ENCODE peak calls at places on chromosome 16, in ten cellular contexts. U is fibroblast of lung; N is mammary epithelial cell; Z is hepatocyte; Q is colonic mucosa; K is GM23248; D is DND-41; X is CD8-positive, alpha-beta T cell; F is right cardiac atrium; E is psoas muscle. T is an unnamed sample.
A peak's percentile ranks its signal among the peaks of the same experiment; 100 is the strongest.

GRCh38 chr16:14564881-14565687 is 65.0 kb downstream of the PARN start:
- DNase-seq in U (peak; percentile 46), N (peak; percentile 43), Z (peak; percentile 21), Q (no peak), K (peak; percentile 12), D (no peak), X (no peak), F (no peak), E (no peak), T (peak; percentile 50)

GRCh38 chr16:22278841-22279240 is 18.4 kb upstream of the POLR3E start:
- DNase-seq in U (no peak), N (no peak), Z (no peak), Q (no peak), K (no peak), D (no peak), X (no peak), F (no peak), E (no peak), T (no peak)

GRCh38 chr16:50202926-50203624 is 50.0 kb downstream of the TENT4B start:
- DNase-seq in U (peak; percentile 93), N (peak; percentile 82), Z (peak; percentile 81), Q (peak; percentile 57), K (peak; percentile 91), D (no peak), X (no peak), F (no peak), E (no peak), T (no peak)

GRCh38 chr16:54846761-54847160 is 83.9 kb upstream of the IRX5 start:
- DNase-seq in U (no peak), N (peak; percentile 91), Z (peak; percentile 68), Q (no peak), K (no peak), D (no peak), X (no peak), F (no peak), E (no peak), T (no peak)

GRCh38 chr16:17777461-17777863 is 306.7 kb upstream of the XYLT1 start:
- DNase-seq in U (peak; percentile 59), N (peak; percentile 8), Z (peak; percentile 8), Q (no peak), K (peak; percentile 62), D (no peak), X (no peak), F (no peak), E (no peak), T (no peak)

GRCh38 chr16:15519767-15520166 is 85.4 kb downstream of the BMERB1 start:
- DNase-seq in U (no peak), N (no peak), Z (no peak), Q (no peak), K (no peak), D (no peak), X (no peak), F (no peak), E (no peak), T (no peak)

GRCh38 chr16:31487720-31488629 is 5.1 kb downstream of the SLC5A2 start:
- DNase-seq in U (peak; percentile 25), N (peak; percentile 66), Z (peak; percentile 82), Q (peak; percentile 80), K (peak; percentile 53), D (peak; percentile 58), X (peak; percentile 66), F (peak; percentile 77), E (peak; percentile 49), T (no peak)

GRCh38 chr16:17211797-17212196 is 259.0 kb downstream of the XYLT1 start:
- DNase-seq in U (no peak), N (no peak), Z (no peak), Q (no peak), K (peak; percentile 17), D (peak; percentile 5), X (no peak), F (no peak), E (no peak), T (peak; percentile 67)

GRCh38 chr16:63629272-63629671 is 1492.6 kb downstream of the CDH11 start:
- DNase-seq in U (no peak), N (no peak), Z (no peak), Q (no peak), K (no peak), D (no peak), X (no peak), F (no peak), E (no peak), T (no peak)

GRCh38 chr16:695355-696089 is 5.3 kb upstream of the WDR24 start:
- DNase-seq in U (no peak), N (peak; percentile 69), Z (no peak), Q (peak; percentile 96), K (peak; percentile 58), D (no peak), X (peak; percentile 59), F (no peak), E (peak; percentile 42), T (peak; percentile 87)

GRCh38 chr16:28925386-28926228 is 569 bp upstream of the RABEP2 start:
- DNase-seq in U (peak; percentile 81), N (peak; percentile 80), Z (peak; percentile 83), Q (peak; percentile 82), K (peak; percentile 81), D (peak; percentile 89), X (peak; percentile 61), F (peak; percentile 93), E (peak; percentile 85), T (peak; percentile 95)

GRCh38 chr16:77113835-77114234 is 77.2 kb upstream of the MON1B start:
- DNase-seq in U (no peak), N (no peak), Z (no peak), Q (no peak), K (no peak), D (no peak), X (no peak), F (no peak), E (no peak), T (no peak)

GRCh38 chr16:13630292-13630850 is 289.6 kb upstream of the ERCC4 start:
- DNase-seq in U (no peak), N (no peak), Z (no peak), Q (no peak), K (no peak), D (no peak), X (no peak), F (no peak), E (no peak), T (no peak)

GRCh38 chr16:75555213-75555706 is 792 bp downstream of the TMEM231 start:
- DNase-seq in U (peak; percentile 91), N (peak; percentile 91), Z (peak; percentile 87), Q (peak; percentile 92), K (peak; percentile 95), D (no peak), X (no peak), F (peak; percentile 92), E (peak; percentile 76), T (peak; percentile 94)

GRCh38 chr16:24552705-24553104 is 13.3 kb downstream of the RBBP6 start:
- DNase-seq in U (no peak), N (no peak), Z (no peak), Q (no peak), K (no peak), D (no peak), X (no peak), F (no peak), E (no peak), T (no peak)

DNA sequence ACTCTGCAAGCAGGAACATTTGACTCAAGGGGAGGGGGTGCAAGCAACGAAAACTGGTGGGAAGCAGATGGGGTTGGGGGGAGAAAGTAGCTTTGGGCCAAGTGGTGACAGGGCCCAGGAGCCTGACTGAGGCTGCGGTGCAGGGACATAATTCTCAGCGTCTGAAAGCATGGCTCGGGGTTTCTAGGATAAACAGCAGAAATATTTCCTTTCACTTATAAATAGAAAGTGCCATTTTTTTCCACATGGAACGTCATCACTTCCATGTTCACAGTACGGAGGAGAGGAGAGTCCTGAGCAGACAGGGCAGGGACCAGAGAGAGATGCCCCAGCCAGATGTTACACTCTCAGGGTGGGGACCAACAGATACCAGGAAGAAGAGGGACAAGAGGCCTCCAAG is 197.1 kb downstream of the ZFHX3 start:
- DNase-seq in U (peak; percentile 72), N (no peak), Z (no peak), Q (no peak), K (peak; percentile 55), D (no peak), X (no peak), F (no peak), E (no peak), T (no peak)
- H3K27ac ChIP-seq in U (peak overlapping the region; percentile 60), N (no peak overlapping the region), Z (no peak overlapping the region), Q (no peak overlapping the region), K (peak overlapping the region; percentile 52), D (no peak overlapping the region), X (no peak overlapping the region), F (peak overlapping the region; percentile 25), E (peak overlapping the region; percentile 43), T (no peak overlapping the region)

GRCh38 chr16:88390265-88390664 is 7.5 kb downstream of the ZNF469 start:
- DNase-seq in U (no peak), N (no peak), Z (no peak), Q (no peak), K (no peak), D (no peak), X (no peak), F (peak; percentile 31), E (no peak), T (no peak)
- H3K27ac ChIP-seq in U (no peak overlapping the region), N (no peak overlapping the region), Z (no peak overlapping the region), Q (no peak overlapping the region), K (no peak overlapping the region), D (no peak overlapping the region), X (no peak overlapping the region), F (no peak overlapping the region), E (no peak overlapping the region), T (no peak overlapping the region)

DNA sequence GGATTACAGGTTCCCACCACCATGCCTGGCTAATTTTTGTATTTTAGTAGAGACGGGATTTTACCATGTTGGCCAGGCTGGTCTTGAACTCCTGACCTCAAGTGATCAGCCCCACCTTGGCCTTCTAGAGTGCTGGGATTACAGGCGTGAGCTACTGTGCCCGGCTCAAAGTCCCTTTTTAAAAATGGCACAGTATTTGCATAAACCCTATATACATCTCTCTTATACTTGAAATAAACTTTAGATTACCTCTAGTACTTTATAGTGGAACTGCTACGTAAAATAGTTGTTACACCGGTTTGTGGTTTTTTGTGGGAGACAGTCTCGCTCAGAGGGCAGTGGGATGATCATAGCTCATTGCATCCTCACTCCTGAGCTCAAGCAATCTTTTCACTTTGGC is 36.3 kb downstream of the IST1 start:
- DNase-seq in U (no peak), N (no peak), Z (no peak), Q (no peak), K (no peak), D (no peak), X (no peak), F (no peak), E (no peak), T (peak; percentile 54)
- H3K27ac ChIP-seq in U (no peak overlapping the region), N (no peak overlapping the region), Z (no peak overlapping the region), Q (no peak overlapping the region), K (no peak overlapping the region), D (no peak overlapping the region), X (no peak overlapping the region), F (no peak overlapping the region), E (no peak overlapping the region), T (no peak overlapping the region)

DNA sequence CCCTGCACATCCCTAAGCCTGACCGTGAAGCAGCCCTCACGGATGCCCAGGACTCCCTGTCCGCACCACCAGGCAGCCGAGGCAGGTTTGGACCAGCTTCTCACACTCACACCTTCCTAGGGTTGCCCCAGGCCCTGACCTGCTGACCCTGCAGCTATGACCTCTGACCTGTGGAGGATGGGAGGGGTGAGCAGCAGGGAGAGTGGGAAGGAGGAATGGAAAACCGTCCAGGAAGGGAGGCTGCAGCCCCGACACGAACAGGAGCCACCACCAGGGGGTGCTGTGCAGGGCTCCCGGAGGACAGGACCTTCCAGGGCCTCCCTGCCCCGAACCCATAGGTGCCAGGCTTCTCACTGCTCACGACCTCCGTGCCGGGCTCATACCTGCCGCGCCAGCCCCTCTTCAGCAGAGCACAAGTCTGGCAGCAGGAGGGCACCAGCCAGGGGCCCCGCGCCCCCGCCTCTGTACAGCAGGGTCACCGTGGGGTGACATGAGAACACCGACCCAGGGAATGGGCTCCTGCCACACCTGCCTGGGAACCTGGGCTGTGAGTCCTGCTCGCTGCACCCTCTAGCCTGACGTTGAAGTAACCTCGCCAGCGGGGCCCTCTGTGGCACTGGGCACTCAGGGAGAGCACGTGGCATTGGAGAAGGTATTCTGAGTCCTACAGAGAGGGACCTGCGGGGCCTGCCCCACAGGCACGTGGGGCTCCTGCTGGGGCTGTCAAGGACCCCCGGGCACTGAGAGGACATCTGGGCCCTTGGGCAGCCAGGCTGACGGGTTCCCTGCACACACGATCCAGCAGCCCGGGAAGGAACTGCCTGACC is 37.6 kb downstream of the CTU2 start:
- DNase-seq in U (peak; percentile 71), N (peak; percentile 39), Z (peak; percentile 87), Q (peak; percentile 88), K (peak; percentile 78), D (peak; percentile 65), X (peak; percentile 74), F (peak; percentile 94), E (peak; percentile 84), T (peak; percentile 88)
- H3K27ac ChIP-seq in U (no peak overlapping the region), N (no peak overlapping the region), Z (no peak overlapping the region), Q (no peak overlapping the region), K (no peak overlapping the region), D (no peak overlapping the region), X (no peak overlapping the region), F (no peak overlapping the region), E (no peak overlapping the region), T (no peak overlapping the region)